ENCODE peak calls at places on chromosomes 16 and 17, in four cellular contexts. J is T-helper 2 cell, I is type B pancreatic cell, S is aorta. A is an unnamed sample.

GRCh38 chr16:56300901-56301351 is 109.6 kb downstream of the GNAO1 start:
- DNase-seq in S (no peak), J (no peak), I (no peak), A (no peak)

GRCh38 chr17:64941045-64941444 is 21.8 kb upstream of the LRRC37A3 start:
- DNase-seq in J (no peak), I (no peak), S (no peak), A (no peak)

GRCh38 chr17:77356109-77356689 is 215.4 kb downstream of the SEC14L1 start:
- DNase-seq in S (peak), I (peak), J (no peak), A (no peak)

GRCh38 chr16:28219283-28219682 is 7.5 kb upstream of the XPO6 start:
- DNase-seq in I (no peak), S (no peak), J (no peak), A (no peak)

GRCh38 chr17:4221163-4221562 is 42.6 kb downstream of the ANKFY1 start:
- DNase-seq in J (no peak), S (no peak), I (no peak), A (no peak)

GRCh38 chr16:75576384-75576811 is 10.2 kb downstream of the GABARAPL2 start:
- DNase-seq in J (no peak), S (no peak), I (no peak), A (no peak)

GRCh38 chr17:16931318-16932060 is 40.4 kb downstream of the TNFRSF13B start:
- DNase-seq in J (no peak), S (no peak), I (no peak), A (no peak)

GRCh38 chr17:44280383-44280782 is 12.4 kb upstream of the SLC4A1 start:
- DNase-seq in I (no peak), J (no peak), S (no peak), A (no peak)

GRCh38 chr16:83300326-83300725 is 507.5 kb upstream of the HSBP1 start:
- DNase-seq in S (no peak), J (no peak), I (no peak), A (no peak)

GRCh38 chr16:19745286-19746018 is 27.4 kb downstream of the IQCK start:
- DNase-seq in S (no peak), I (no peak), J (no peak), A (no peak)

GRCh38 chr16:728131-728889 is 1.4 kb downstream of the HAGHL start:
- DNase-seq in J (peak), S (peak), I (no peak), A (no peak)

GRCh38 chr16:57039148-57039812 is 49.9 kb downstream of the NLRC5 start:
- DNase-seq in I (no peak), J (no peak), S (no peak), A (no peak)